ENCODE peak calls at places on chromosome 17, in seven cellular contexts. B is astrocyte of the spinal cord, L is testis, O is nephron progenitor cell, U is left cardiac atrium, F is NCI-H1694 treated with DMSO at 0.1 percent for 48 hours, H is non-pigmented ciliary epithelial cell. Z is an unnamed sample.

GRCh38 chr17:79850571-79851460 is 11.6 kb upstream of the CBX4 start:
- DNase-seq in B (peak), L (no peak), O (no peak), U (no peak), F (no peak), H (no peak), Z (no peak)

GRCh38 chr17:27236710-27237315 is 57.1 kb upstream of the WSB1 start:
- DNase-seq in B (peak), L (peak), O (peak), U (peak), F (peak), H (no peak), Z (peak)

GRCh38 chr17:51260960-51261958 is 913 bp downstream of the UTP18 start:
- DNase-seq in B (no peak), L (peak), O (peak), U (peak), F (peak), H (no peak), Z (peak)

GRCh38 chr17:44518032-44518431 is 14.8 kb upstream of the GPATCH8 start:
- DNase-seq in B (no peak), L (no peak), O (no peak), U (no peak), F (no peak), H (no peak), Z (no peak)

GRCh38 chr17:37717627-37718382 is 27.1 kb downstream of the HNF1B start:
- DNase-seq in B (peak), L (no peak), O (no peak), U (no peak), F (no peak), H (no peak), Z (no peak)

GRCh38 chr17:1203111-1203966 is 23.6 kb upstream of the ABR start:
- DNase-seq in B (peak), L (peak), O (peak), U (peak), F (no peak), H (no peak), Z (peak)

GRCh38 chr17:6674586-6674985 is 23.0 kb downstream of the C17orf100 start:
- DNase-seq in B (no peak), L (no peak), O (no peak), U (no peak), F (no peak), H (no peak), Z (no peak)

GRCh38 chr17:82668631-82669099 is 20.4 kb upstream of the WDR45B start:
- DNase-seq in B (peak), L (peak), O (peak), U (peak), F (peak), H (no peak), Z (peak)

GRCh38 chr17:77688369-77688768 is 270.1 kb upstream of the TNRC6C start:
- DNase-seq in B (no peak), L (no peak), O (no peak), U (no peak), F (no peak), H (no peak), Z (no peak)

GRCh38 chr17:8621585-8621984 is 8.9 kb downstream of the MYH10 start:
- DNase-seq in B (peak), L (no peak), O (no peak), U (no peak), F (no peak), H (no peak), Z (no peak)

GRCh38 chr17:17776889-17777288 is 59.9 kb downstream of the SREBF1 start:
- DNase-seq in B (no peak), L (no peak), O (no peak), U (no peak), F (no peak), H (no peak), Z (no peak)

GRCh38 chr17:75703191-75703590 is 18.1 kb upstream of the ITGB4 start:
- DNase-seq in B (no peak), L (no peak), O (no peak), U (no peak), F (no peak), H (no peak), Z (no peak)

GRCh38 chr17:82918508-82918907 is 78.7 kb upstream of the ZNF750 start:
- DNase-seq in B (no peak), L (no peak), O (no peak), U (no peak), F (no peak), H (no peak), Z (no peak)

GRCh38 chr17:1019451-1019850 is 22.5 kb downstream of the TIMM22 start:
- DNase-seq in B (no peak), L (no peak), O (no peak), U (peak), F (no peak), H (no peak), Z (peak)

GRCh38 chr17:53765129-53765528 is 57.6 kb upstream of the KIF2B start:
- DNase-seq in B (no peak), L (no peak), O (no peak), U (no peak), F (no peak), H (no peak), Z (no peak)

GRCh38 chr17:27049104-27049784 is 244.7 kb upstream of the WSB1 start:
- DNase-seq in B (no peak), L (no peak), O (no peak), U (no peak), F (no peak), H (no peak), Z (no peak)

GRCh38 chr17:73194514-73195222 is 1.8 kb downstream of the COG1 start:
- DNase-seq in B (peak), L (no peak), O (no peak), U (no peak), F (no peak), H (peak), Z (no peak)

GRCh38 chr17:16987830-16988601 is 16.1 kb upstream of the TNFRSF13B start:
- DNase-seq in B (peak), L (peak), O (peak), U (peak), F (no peak), H (peak), Z (peak)

GRCh38 chr17:7834554-7834890 is 505 bp downstream of the KDM6B start:
- DNase-seq in B (peak), L (peak), O (peak), U (peak), F (no peak), H (no peak), Z (peak)

GRCh38 chr17:39581071-39581831 is 26.5 kb downstream of the NEUROD2 start:
- DNase-seq in B (no peak), L (no peak), O (no peak), U (no peak), F (no peak), H (no peak), Z (no peak)

GRCh38 chr17:39663688-39664580 is 1.2 kb upstream of the TCAP start:
- DNase-seq in B (no peak), L (no peak), O (peak), U (peak), F (no peak), H (no peak), Z (peak)

GRCh38 chr17:47615766-47616424 is 33.8 kb upstream of the KPNB1 start:
- DNase-seq in B (peak), L (no peak), O (peak), U (no peak), F (peak), H (no peak), Z (no peak)

GRCh38 chr17:59859444-59860025 is 33.2 kb downstream of the TUBD1 start:
- DNase-seq in B (peak), L (no peak), O (no peak), U (no peak), F (peak), H (peak), Z (no peak)

GRCh38 chr17:70318061-70318460 is 148.7 kb downstream of the KCNJ2 start:
- DNase-seq in B (no peak), L (no peak), O (no peak), U (no peak), F (no peak), H (no peak), Z (no peak)

GRCh38 chr17:28188841-28189263 is 130.1 kb upstream of the TMEM97 start:
- DNase-seq in B (no peak), L (no peak), O (no peak), U (no peak), F (no peak), H (no peak), Z (no peak)

GRCh38 chr17:41492351-41492750 is 2.6 kb upstream of the KRT36 start:
- DNase-seq in B (peak), L (peak), O (no peak), U (no peak), F (no peak), H (no peak), Z (no peak)

GRCh38 chr17:7523033-7523432 is 25.8 kb upstream of the TNFSF12 start:
- DNase-seq in B (peak), L (peak), O (peak), U (peak), F (peak), H (no peak), Z (no peak)

GRCh38 chr17:13157656-13158055 is 139.8 kb upstream of the ELAC2 start:
- DNase-seq in B (no peak), L (no peak), O (no peak), U (no peak), F (no peak), H (no peak), Z (no peak)

GRCh38 chr17:60631119-60631518 is 31.1 kb downstream of the PPM1D start:
- DNase-seq in B (peak), L (no peak), O (no peak), U (no peak), F (no peak), H (no peak), Z (no peak)

GRCh38 chr17:79226037-79226436 is 151.4 kb downstream of the ENGASE start:
- DNase-seq in B (no peak), L (no peak), O (no peak), U (no peak), F (no peak), H (no peak), Z (no peak)

GRCh38 chr17:4978720-4979119 is 8.8 kb downstream of the CAMTA2 start:
- DNase-seq in B (no peak), L (no peak), O (no peak), U (no peak), F (no peak), H (no peak), Z (no peak)

Z was measured in left ventricle myocardium inferior.